ENCODE peak calls at places on chromosomes 12 and 14, in ten cellular contexts. O is prostate gland, T is HCT116, L is H1, P is transverse colon, H is GM12892, N is suprapubic skin, X is breast epithelium, F is stomach, Y is SK-N-SH. R is an unnamed sample.

GRCh38 chr12:72072613-72073212 is 134.1 kb downstream of the TPH2 start:
- DNase-seq in L (no peak), X (no peak), F (no peak), H (no peak), Y (peak), P (no peak), T (no peak), N (no peak), O (no peak), R (no peak)

GRCh38 chr12:15700595-15700994 is 88.6 kb downstream of the EPS8 start:
- DNase-seq in X (no peak), H (no peak), Y (no peak), T (peak), N (no peak), P (no peak), L (no peak), O (no peak), F (no peak), R (no peak)

GRCh38 chr12:42756841-42757661 is 167.5 kb upstream of the PRICKLE1 start:
- DNase-seq in O (no peak), X (peak), P (no peak), N (no peak), F (no peak), H (no peak), Y (no peak), L (peak), T (peak), R (no peak)

GRCh38 chr14:68104518-68104917 is 284.9 kb downstream of the RAD51B start:
- DNase-seq in H (no peak), X (no peak), L (no peak), Y (no peak), N (no peak), P (no peak), F (no peak), O (no peak), T (no peak), R (no peak)

GRCh38 chr12:105352940-105353635 is 22.6 kb downstream of the C12orf75 start:
- DNase-seq in P (no peak), X (peak), O (peak), N (no peak), T (no peak), F (peak), H (no peak), Y (no peak), L (no peak), R (no peak)

GRCh38 chr12:112682586-112682985 is 109.0 kb upstream of the RPH3A start:
- DNase-seq in T (no peak), L (no peak), Y (no peak), F (no peak), O (no peak), H (no peak), P (no peak), X (no peak), N (no peak), R (no peak)

GRCh38 chr12:86290615-86291014 is 34.4 kb upstream of the MGAT4C start:
- DNase-seq in N (no peak), T (no peak), P (no peak), L (no peak), X (no peak), O (no peak), H (no peak), F (no peak), Y (no peak), R (no peak)

GRCh38 chr14:105474478-105475268 is at the start of gene CRIP2:
- DNase-seq in F (no peak), O (no peak), L (no peak), Y (peak), H (peak), T (no peak), N (peak), X (no peak), P (no peak), R (no peak)

GRCh38 chr12:26119391-26119981 is 5.4 kb downstream of the BHLHE41 start:
- DNase-seq in X (no peak), N (no peak), P (no peak), O (no peak), F (no peak), H (no peak), Y (peak), L (no peak), T (peak), R (no peak)

GRCh38 chr12:55194382-55194781 is 26.4 kb upstream of the OR10A7 start:
- DNase-seq in O (no peak), P (no peak), F (no peak), T (no peak), H (no peak), N (no peak), X (no peak), Y (no peak), L (no peak), R (no peak)

GRCh38 chr14:60616326-60617044 is 32.8 kb downstream of the SIX1 start:
- DNase-seq in H (no peak), Y (no peak), X (no peak), L (no peak), N (no peak), T (no peak), F (no peak), O (peak), P (no peak), R (no peak)

GRCh38 chr14:55764784-55765183 is 184.8 kb downstream of the KTN1 start:
- DNase-seq in H (no peak), F (no peak), O (no peak), X (no peak), P (no peak), Y (no peak), N (no peak), L (no peak), T (no peak), R (no peak)

GRCh38 chr14:68749487-68750475 is 43.1 kb downstream of the ZFP36L1 start:
- DNase-seq in F (no peak), O (no peak), L (no peak), H (no peak), Y (no peak), X (no peak), T (no peak), N (peak), P (no peak), R (no peak)

GRCh38 chr14:33175951-33176350 is 237.3 kb downstream of the NPAS3 start:
- DNase-seq in T (no peak), X (no peak), H (no peak), F (no peak), O (no peak), L (no peak), N (no peak), P (no peak), Y (no peak), R (no peak)

GRCh38 chr12:38847247-38847646 is 58.1 kb downstream of the CPNE8 start:
- DNase-seq in X (no peak), L (no peak), P (no peak), F (no peak), Y (no peak), N (no peak), H (no peak), T (no peak), O (no peak), R (no peak)

GRCh38 chr14:103109789-103110415 is 13.4 kb upstream of the TNFAIP2 start:
- DNase-seq in X (no peak), H (no peak), F (no peak), N (no peak), O (no peak), T (peak), P (peak), Y (no peak), L (no peak), R (no peak)

GRCh38 chr12:12723681-12724420 is 6.7 kb downstream of the CDKN1B start:
- DNase-seq in P (peak), Y (peak), O (no peak), N (no peak), L (no peak), X (no peak), T (no peak), H (no peak), F (peak), R (no peak)

GRCh38 chr12:53300187-53300586 is 692 bp downstream of the MYG1 start:
- DNase-seq in F (no peak), P (no peak), O (no peak), H (no peak), Y (peak), N (no peak), T (no peak), L (no peak), X (no peak), R (no peak)

GRCh38 chr12:49748306-49748705 is 6.9 kb downstream of the TMBIM6 start:
- DNase-seq in F (no peak), P (no peak), O (no peak), Y (no peak), N (no peak), L (no peak), T (no peak), H (no peak), X (no peak), R (no peak)

GRCh38 chr12:104752883-104753282 is 205.2 kb downstream of the SLC41A2 start:
- DNase-seq in Y (no peak), P (no peak), H (no peak), L (no peak), O (no peak), F (no peak), X (no peak), N (no peak), T (no peak), R (no peak)

GRCh38 chr12:13046914-13047472 is 2.8 kb downstream of the FAM234B start:
- DNase-seq in N (no peak), F (no peak), Y (no peak), H (no peak), T (no peak), P (no peak), X (no peak), O (no peak), L (no peak), R (no peak)

GRCh38 chr12:10366875-10367274 is 23.0 kb downstream of the KLRK1 start:
- DNase-seq in P (no peak), T (no peak), F (no peak), H (no peak), N (no peak), O (no peak), L (no peak), Y (no peak), X (no peak), R (no peak)

GRCh38 chr14:81269100-81269978 is 48.6 kb upstream of the GTF2A1 start:
- DNase-seq in P (no peak), F (no peak), T (peak), X (no peak), L (no peak), Y (peak), O (peak), N (no peak), H (peak), R (no peak)

GRCh38 chr14:103501921-103502669 is 20.5 kb downstream of the CKB start:
- DNase-seq in P (no peak), L (no peak), T (no peak), Y (no peak), F (no peak), N (peak), H (no peak), X (no peak), O (no peak), R (no peak)

GRCh38 chr12:6996040-6996441 is 22.2 kb downstream of the LPCAT3 start:
- DNase-seq in H (no peak), F (no peak), L (no peak), O (no peak), P (no peak), N (no peak), X (no peak), T (peak), Y (no peak), R (no peak)

GRCh38 chr12:91630906-91631305 is 448.3 kb upstream of the DCN start:
- DNase-seq in L (no peak), F (no peak), P (no peak), N (no peak), O (no peak), X (no peak), Y (no peak), H (no peak), T (no peak), R (no peak)

GRCh38 chr12:51434305-51434704 is 9.7 kb downstream of the SLC4A8 start:
- DNase-seq in P (no peak), T (no peak), H (no peak), F (no peak), N (no peak), X (no peak), L (no peak), Y (no peak), O (no peak), R (no peak)

GRCh38 chr12:16184691-16185090 is 92.8 kb downstream of the SLC15A5 start:
- DNase-seq in H (no peak), Y (no peak), X (no peak), T (no peak), O (no peak), F (no peak), L (no peak), P (no peak), N (no peak), R (no peak)

GRCh38 chr14:103296007-103296406 is 38.0 kb upstream of the EIF5 start:
- DNase-seq in T (no peak), F (no peak), X (no peak), N (peak), O (no peak), P (no peak), Y (no peak), L (no peak), H (no peak), R (no peak)

GRCh38 chr14:36524874-36525745 is 5.1 kb upstream of the NKX2-1 start:
- DNase-seq in N (no peak), Y (peak), X (no peak), P (peak), O (no peak), F (no peak), H (no peak), T (peak), L (peak), R (no peak)
- TF ChIP-seq POLR2AphosphoS5 in N (no peak), Y (no peak), X (no peak), P (no peak), O (no peak), F (no peak), H (no peak), T (no peak), L (no peak), R (no peak)

DNA sequence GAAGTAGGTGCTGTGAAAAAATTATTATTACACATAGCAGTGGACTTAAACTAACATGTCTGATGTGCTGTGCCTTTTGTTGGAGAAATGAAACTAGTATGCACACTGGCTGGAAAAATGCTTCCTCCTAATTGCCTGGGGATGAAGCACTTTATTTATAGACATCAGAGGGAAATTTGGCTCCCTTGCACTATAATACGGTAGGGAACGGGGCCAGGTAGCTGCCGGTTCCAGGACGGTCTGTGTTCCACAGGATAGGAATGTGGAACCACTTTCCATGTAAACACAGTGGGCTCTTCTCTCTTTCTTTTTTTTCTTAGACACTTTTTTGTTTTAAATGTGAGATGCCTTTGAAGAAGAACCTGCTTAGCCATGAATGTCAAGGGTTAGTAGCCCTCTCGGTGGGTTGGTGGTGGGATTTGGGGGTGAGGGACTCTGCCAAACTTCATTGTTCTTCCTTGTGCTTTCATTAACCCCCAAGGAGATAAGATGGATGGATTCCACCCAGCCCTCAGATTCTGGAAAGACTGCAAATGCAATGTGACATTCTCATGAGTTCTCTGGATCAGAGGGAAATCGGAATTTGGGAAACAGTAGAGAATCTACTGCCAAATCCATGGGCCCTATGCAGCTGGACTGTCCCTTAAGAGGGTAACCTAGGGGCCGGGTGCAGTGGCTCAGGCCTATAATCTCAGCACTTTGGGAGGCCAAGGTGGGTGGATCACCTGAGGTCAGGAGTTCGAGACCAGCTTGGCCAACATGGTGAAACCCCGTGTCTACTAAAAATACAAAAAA is 58.0 kb upstream of the GSC start:
- DNase-seq in L (no peak), Y (no peak), T (no peak), N (no peak), X (peak), O (peak), H (no peak), F (no peak), P (peak), R (no peak)
- TF ChIP-seq POLR2AphosphoS5 in L (no peak), Y (no peak), T (no peak), N (no peak), X (no peak), O (peak), H (no peak), F (no peak), P (no peak), R (no peak)

DNA sequence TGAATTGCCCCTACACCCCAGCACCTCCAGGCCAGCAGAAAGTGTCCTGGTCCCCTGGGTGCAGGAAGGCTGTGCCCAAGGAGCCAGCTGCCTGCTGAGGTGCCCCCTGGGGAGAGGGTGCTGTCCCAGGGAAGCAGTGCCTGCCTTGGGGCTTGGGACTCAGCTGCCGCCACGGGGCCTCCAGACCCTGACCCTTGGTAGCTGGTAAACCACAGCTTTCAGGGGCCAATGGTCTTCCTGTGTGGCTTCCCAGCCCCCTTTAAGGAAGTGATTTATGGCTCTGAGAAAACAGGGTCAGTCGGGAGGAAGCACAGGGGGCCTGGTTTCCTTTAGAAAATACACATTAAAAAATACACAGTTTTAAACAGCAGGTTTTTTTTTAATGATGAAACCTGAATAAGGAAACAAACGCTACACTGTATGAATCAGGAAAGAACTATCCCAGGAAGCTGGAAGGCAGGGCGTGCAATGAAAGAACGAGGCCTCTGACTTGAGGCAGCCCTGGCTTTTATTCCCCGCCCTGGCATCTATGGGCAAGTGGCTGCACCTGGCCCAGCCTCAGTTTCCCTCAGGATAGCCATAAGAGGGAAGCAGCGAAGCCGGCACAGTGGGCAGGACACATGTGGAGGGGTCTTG is 40.6 kb upstream of the EML1 start:
- DNase-seq in H (no peak), Y (no peak), O (no peak), N (no peak), L (no peak), F (no peak), X (no peak), P (no peak), T (no peak), R (no peak)
- TF ChIP-seq POLR2AphosphoS5 in H (no peak), Y (no peak), O (no peak), N (no peak), L (no peak), F (no peak), X (no peak), P (no peak), T (no peak), R (peak)

DNA sequence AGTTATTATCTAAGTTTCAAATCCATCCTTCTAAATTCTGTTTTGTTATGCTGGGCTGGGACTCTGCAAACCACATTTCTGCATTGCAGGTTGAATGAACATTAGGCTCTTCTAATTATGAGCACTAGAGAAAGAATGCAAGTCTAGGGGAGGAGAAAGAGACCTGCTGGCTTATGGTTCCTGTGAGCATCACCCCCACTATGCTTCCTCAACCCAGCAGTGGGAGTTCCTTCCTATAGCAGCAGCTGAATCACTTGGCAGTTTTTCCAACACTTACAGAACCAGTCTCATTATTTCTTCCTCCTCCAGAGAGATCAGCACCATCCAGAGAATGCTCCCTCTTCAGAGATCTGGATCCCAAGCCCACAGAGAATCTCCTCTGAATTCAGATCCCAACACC is 297.7 kb upstream of the CLEC14A start:
- DNase-seq in P (no peak), H (no peak), F (no peak), Y (no peak), O (no peak), X (no peak), N (no peak), T (no peak), L (no peak), R (no peak)
- TF ChIP-seq POLR2AphosphoS5 in P (no peak), H (no peak), F (no peak), Y (no peak), O (no peak), X (no peak), N (no peak), T (no peak), L (no peak), R (no peak)

DNA sequence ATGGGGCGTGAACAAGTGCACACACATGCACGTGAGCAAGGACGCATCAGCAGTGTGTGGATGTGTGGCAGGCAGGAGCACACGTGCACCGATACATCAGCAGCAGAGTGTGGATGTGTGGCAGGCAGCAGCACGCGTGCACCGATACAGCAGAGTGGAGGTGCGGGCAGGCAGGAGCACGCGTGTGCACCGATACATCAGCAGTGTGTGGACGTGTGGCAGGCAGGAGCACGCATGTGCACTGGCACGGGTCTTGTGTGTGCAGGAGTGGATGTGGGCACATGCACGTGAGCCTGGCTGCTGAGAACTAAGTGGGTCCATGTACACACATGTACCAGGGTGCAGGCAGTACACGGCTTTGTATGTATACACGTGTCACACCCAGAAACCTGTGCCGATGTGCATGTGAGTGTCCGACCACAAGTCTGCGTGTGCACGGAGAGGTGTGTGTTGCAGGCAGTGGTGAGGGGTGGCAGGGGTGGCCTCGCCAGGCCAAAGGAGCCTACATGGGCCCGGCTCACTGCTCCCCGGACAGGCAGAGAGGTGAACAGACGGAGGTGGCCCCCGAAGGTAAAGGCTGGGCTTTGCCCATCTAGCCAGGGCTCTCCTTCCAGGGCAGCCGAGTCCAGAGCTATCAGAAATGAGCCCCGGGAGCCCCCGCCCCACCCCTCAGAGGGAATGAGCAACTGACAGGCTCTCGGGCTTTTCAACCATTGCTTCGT is 53.9 kb downstream of the RFLNA start:
- DNase-seq in F (no peak), X (no peak), H (no peak), L (no peak), T (no peak), O (no peak), Y (no peak), P (no peak), N (no peak), R (no peak)
- TF ChIP-seq POLR2AphosphoS5 in F (no peak), X (no peak), H (no peak), L (no peak), T (no peak), O (no peak), Y (no peak), P (no peak), N (no peak), R (no peak)